ENCODE peak calls at places on chromosomes 6 and 20, in nine cellular contexts. V is stimulated activated CD4-positive, alpha-beta T cell treated with anti-CD3 and anti-CD28 coated beads, Interleukin-4, amount 100 ng/mL, for 48 hours; Y is retina; L is HFFc6; K is sigmoid colon; W is nephron progenitor cell; I is ELF-1; O is endothelial cell; R is CMK. S is an unnamed sample.
A peak's percentile ranks its signal among the peaks of the same experiment; 100 is the strongest.

GRCh38 chr6:161835426-161836029 is 561.7 kb upstream of the AGPAT4 start:
- DNase-seq in V (no peak), Y (peak; percentile 52), L (no peak), K (no peak), W (peak; percentile 22), I (no peak), O (no peak), R (no peak), S (peak; percentile 31)

GRCh38 chr6:20402181-20403079 is 751 bp downstream of the E2F3 start:
- DNase-seq in V (peak; percentile 38), Y (peak; percentile 90), L (no peak), K (peak; percentile 67), W (peak; percentile 67), I (peak; percentile 77), O (peak; percentile 54), R (peak; percentile 70), S (peak; percentile 60)

GRCh38 chr6:70706491-70707123 is 38.9 kb downstream of the SMAP1 start:
- DNase-seq in V (no peak), Y (peak; percentile 18), L (peak; percentile 35), K (no peak), W (no peak), I (no peak), O (peak; percentile 17), R (no peak), S (no peak)

GRCh38 chr20:58058421-58059140 is 169.9 kb downstream of the ANKRD60 start:
- DNase-seq in V (no peak), Y (no peak), L (no peak), K (no peak), W (no peak), I (no peak), O (no peak), R (no peak), S (no peak)

GRCh38 chr6:111190637-111191036 is 103.3 kb downstream of the SLC16A10 start:
- DNase-seq in V (no peak), Y (no peak), L (no peak), K (no peak), W (no peak), I (no peak), O (no peak), R (no peak), S (no peak)

GRCh38 chr6:26501482-26501986 is 1.4 kb downstream of the BTN1A1 start:
- DNase-seq in V (peak; percentile 16), Y (peak; percentile 79), L (no peak), K (peak; percentile 64), W (peak; percentile 51), I (peak; percentile 56), O (peak; percentile 30), R (no peak), S (peak; percentile 43)

GRCh38 chr20:11098888-11099287 is 425.1 kb upstream of the JAG1 start:
- DNase-seq in V (no peak), Y (no peak), L (no peak), K (no peak), W (no peak), I (no peak), O (no peak), R (no peak), S (no peak)

GRCh38 chr6:34235605-34236422 is 859 bp upstream of the HMGA1 start:
- DNase-seq in V (peak; percentile 56), Y (peak; percentile 89), L (peak; percentile 89), K (peak; percentile 78), W (peak; percentile 82), I (peak; percentile 97), O (no peak), R (no peak), S (no peak)

GRCh38 chr6:108596947-108597346 is 36.2 kb downstream of the FOXO3 start:
- DNase-seq in V (no peak), Y (no peak), L (no peak), K (no peak), W (no peak), I (no peak), O (no peak), R (no peak), S (no peak)

GRCh38 chr6:35602133-35602946 is 86.4 kb downstream of the FKBP5 start:
- DNase-seq in V (no peak), Y (peak; percentile 21), L (peak; percentile 45), K (peak; percentile 81), W (no peak), I (no peak), O (no peak), R (no peak), S (no peak)

GRCh38 chr6:7505196-7505699 is 36.2 kb upstream of the DSP start:
- DNase-seq in V (no peak), Y (peak; percentile 34), L (peak; percentile 79), K (no peak), W (no peak), I (peak; percentile 96), O (no peak), R (no peak), S (peak; percentile 50)

GRCh38 chr6:103672169-103672568 is 1187.5 kb downstream of the HACE1 start:
- DNase-seq in V (no peak), Y (no peak), L (no peak), K (no peak), W (no peak), I (no peak), O (no peak), R (no peak), S (no peak)

GRCh38 chr6:54718541-54719023 is 128.0 kb upstream of the FAM83B start:
- DNase-seq in V (no peak), Y (peak; percentile 53), L (no peak), K (no peak), W (no peak), I (no peak), O (no peak), R (no peak), S (no peak)

GRCh38 chr6:138765896-138766487 is 7.6 kb upstream of the CCDC28A start:
- DNase-seq in V (no peak), Y (no peak), L (peak; percentile 46), K (no peak), W (no peak), I (no peak), O (no peak), R (no peak), S (no peak)

GRCh38 chr6:44012078-44012493 is 115.2 kb downstream of the MRPL14 start:
- DNase-seq in V (no peak), Y (no peak), L (peak; percentile 91), K (peak; percentile 29), W (no peak), I (no peak), O (no peak), R (no peak), S (no peak)

GRCh38 chr6:12419626-12420272 is 129.6 kb downstream of the EDN1 start:
- DNase-seq in V (no peak), Y (no peak), L (no peak), K (no peak), W (no peak), I (no peak), O (no peak), R (no peak), S (no peak)

GRCh38 chr6:62971976-62972658 is 239.2 kb upstream of the FKBP1C start:
- DNase-seq in V (no peak), Y (no peak), L (no peak), K (no peak), W (no peak), I (no peak), O (no peak), R (no peak), S (no peak)

GRCh38 chr6:170160031-170160627 is 130.7 kb downstream of the DLL1 start:
- DNase-seq in V (no peak), Y (no peak), L (no peak), K (no peak), W (no peak), I (no peak), O (no peak), R (no peak), S (peak; percentile 69)

GRCh38 chr6:108174371-108175175 is 8.8 kb downstream of the NR2E1 start:
- DNase-seq in V (no peak), Y (no peak), L (no peak), K (no peak), W (peak; percentile 80), I (peak; percentile 84), O (peak; percentile 73), R (no peak), S (no peak)

GRCh38 chr6:659716-660581 is 3.0 kb upstream of the HUS1B start:
- DNase-seq in V (no peak), Y (no peak), L (no peak), K (no peak), W (no peak), I (peak; percentile 84), O (no peak), R (no peak), S (peak; percentile 28)

GRCh38 chr6:155765275-155766194 is 309.9 kb upstream of the NOX3 start:
- DNase-seq in V (no peak), Y (no peak), L (peak; percentile 65), K (no peak), W (no peak), I (no peak), O (no peak), R (no peak), S (no peak)